ENCODE peak calls at places on chromosomes 7 and 10, in four cellular contexts. N is stimulated activated naive B cell treated with anti-CD40 and anti-IgM and Interleukin-4, amounts not matched to agents 10 μg/mL and 1 μg/mL and 100 μg/mL, for 72 hours; X is activated naive CD8-positive, alpha-beta T cell treated with anti-CD3 and anti-CD28 coated beads for 36 hours; P is dermis blood vessel endothelial cell. B is an unnamed sample.

GRCh38 chr7:26704036-26704435 is 160.4 kb downstream of the SKAP2 start:
- DNase-seq in N (no peak), X (no peak), P (no peak), B (no peak)

GRCh38 chr10:91756286-91756685 is 41.9 kb upstream of the TNKS2 start:
- DNase-seq in N (no peak), X (no peak), P (no peak), B (peak; percentile 78)

GRCh38 chr7:143487566-143487965 is 9.9 kb downstream of the TAS2R41 start:
- DNase-seq in N (no peak), X (no peak), P (peak; percentile 51), B (peak; percentile 78)

GRCh38 chr10:31657471-31657844 is 271.2 kb downstream of the ARHGAP12 start:
- DNase-seq in N (no peak), X (no peak), P (no peak), B (no peak)

GRCh38 chr10:112804036-112804435 is 146.0 kb upstream of the TCF7L2 start:
- DNase-seq in N (no peak), X (no peak), P (no peak), B (no peak)

GRCh38 chr7:93011351-93012294 is 106.2 kb downstream of the SAMD9 start:
- DNase-seq in N (no peak), X (no peak), P (peak; percentile 97), B (peak; percentile 96)

GRCh38 chr10:128062837-128063563 is 63.2 kb downstream of the MKI67 start:
- DNase-seq in N (peak; percentile 80), X (peak; percentile 50), P (peak; percentile 44), B (no peak)

GRCh38 chr7:99459087-99459486 is 6.9 kb downstream of the ATP5MF start:
- DNase-seq in N (no peak), X (peak; percentile 35), P (peak; percentile 47), B (peak; percentile 21)

GRCh38 chr7:127437772-127438330 is 45.3 kb upstream of the ZNF800 start:
- DNase-seq in N (no peak), X (no peak), P (no peak), B (peak; percentile 89)

GRCh38 chr7:141217938-141218337 is 144.1 kb downstream of the TMEM178B start:
- DNase-seq in N (no peak), X (no peak), P (no peak), B (no peak)

B was measured in EH.